ENCODE peak calls at places on chromosomes 12 and 14, in eight cellular contexts. U is RPMI8226, Q is GM13976, A is iPS-NIHi11, O is GM13977, M is D341Med, D is activated T-helper 1 cell treated with Interleukin-2 at 50 U/mL for 16 hours, F is left cardiac atrium. P is an unnamed sample.

GRCh38 chr14:104973215-104974145 is 4.7 kb downstream of the AHNAK2 start:
- DNase-seq in U (no peak), Q (no peak), A (no peak), O (no peak), M (no peak), D (no peak), F (peak), P (peak)

GRCh38 chr12:10190558-10191388 is 11.9 kb downstream of the TMEM52B start:
- DNase-seq in U (peak), Q (peak), A (peak), O (peak), M (peak), D (peak), F (peak), P (no peak)

GRCh38 chr12:62581288-62582064 is 114.8 kb downstream of the MON2 start:
- DNase-seq in U (peak), Q (peak), A (peak), O (peak), M (peak), D (no peak), F (peak), P (no peak)

GRCh38 chr14:88245321-88245720 is 77.7 kb downstream of the KCNK10 start:
- DNase-seq in U (no peak), Q (no peak), A (no peak), O (no peak), M (no peak), D (no peak), F (no peak), P (no peak)

GRCh38 chr12:111454311-111454710 is 48.6 kb downstream of the SH2B3 start:
- DNase-seq in U (no peak), Q (no peak), A (no peak), O (no peak), M (no peak), D (no peak), F (no peak), P (no peak)

GRCh38 chr12:25771062-25771461 is 187.4 kb upstream of the RASSF8 start:
- DNase-seq in U (no peak), Q (no peak), A (no peak), O (no peak), M (no peak), D (no peak), F (no peak), P (no peak)

GRCh38 chr12:21526053-21526452 is at the start of gene SPX:
- DNase-seq in U (no peak), Q (no peak), A (no peak), O (no peak), M (no peak), D (no peak), F (no peak), P (no peak)

GRCh38 chr14:62692490-62693106 is 352.7 kb downstream of the KCNH5 start:
- DNase-seq in U (no peak), Q (no peak), A (no peak), O (no peak), M (no peak), D (no peak), F (no peak), P (no peak)

GRCh38 chr12:42236017-42236416 is 2.0 kb downstream of the YAF2 start:
- DNase-seq in U (no peak), Q (no peak), A (no peak), O (no peak), M (no peak), D (no peak), F (no peak), P (no peak)

GRCh38 chr14:69945905-69946304 is 66.7 kb downstream of the SMOC1 start:
- DNase-seq in U (no peak), Q (no peak), A (no peak), O (no peak), M (no peak), D (no peak), F (no peak), P (no peak)

GRCh38 chr14:65229431-65230286 is 127.3 kb upstream of the MAX start:
- DNase-seq in U (peak), Q (peak), A (peak), O (no peak), M (no peak), D (no peak), F (peak), P (no peak)

GRCh38 chr12:111581434-111582132 is 17.5 kb downstream of the ATXN2 start:
- DNase-seq in U (no peak), Q (no peak), A (no peak), O (no peak), M (no peak), D (no peak), F (no peak), P (no peak)

GRCh38 chr12:95633671-95634465 is 82.6 kb upstream of the USP44 start:
- DNase-seq in U (no peak), Q (no peak), A (no peak), O (no peak), M (no peak), D (no peak), F (no peak), P (no peak)

GRCh38 chr12:16604853-16605252 is 1.1 kb downstream of the LMO3 start:
- DNase-seq in U (no peak), Q (no peak), A (peak), O (no peak), M (no peak), D (no peak), F (no peak), P (peak)

GRCh38 chr12:111692575-111693210 is 6.8 kb downstream of the ACAD10 start:
- DNase-seq in U (peak), Q (peak), A (peak), O (no peak), M (peak), D (no peak), F (no peak), P (no peak)